ENCODE peak calls at places on chromosomes 1 and 21, in four cellular contexts. One of them, this sample, is unnamed.

GRCh38 chr1:172040466-172040865 is 199.2 kb downstream of the DNM3 start:
- DNase-seq in K562: no peak
- DNase-seq in GM12878: no peak
- DNase-seq in HepG2: no peak
- DNase-seq in this sample: no peak

GRCh38 chr1:30760596-30761311 is 3.2 kb upstream of the LAPTM5 start:
- DNase-seq in HepG2: no peak
- DNase-seq in GM12878: no peak
- DNase-seq in K562: no peak
- DNase-seq in this sample: no peak

GRCh38 chr1:91806777-91807700 is 78.9 kb downstream of the TGFBR3 start:
- DNase-seq in HepG2: peak; percentile 65
- DNase-seq in K562: no peak
- DNase-seq in GM12878: no peak
- DNase-seq in this sample: peak; percentile 57

GRCh38 chr21:41823166-41823565 is 56.0 kb downstream of the PRDM15 start:
- DNase-seq in HepG2: no peak
- DNase-seq in GM12878: no peak
- DNase-seq in K562: no peak
- DNase-seq in this sample: no peak

GRCh38 chr1:248852548-248852947 is 6.3 kb downstream of the ZNF692 start:
- DNase-seq in K562: no peak
- DNase-seq in GM12878: no peak
- DNase-seq in HepG2: no peak
- DNase-seq in this sample: no peak

GRCh38 chr21:38229260-38229877 is 27.4 kb upstream of the KCNJ15 start:
- DNase-seq in HepG2: no peak
- DNase-seq in K562: no peak
- DNase-seq in GM12878: no peak
- DNase-seq in this sample: no peak

GRCh38 chr1:89762431-89762800 is 58.4 kb upstream of the LRRC8D start:
- DNase-seq in GM12878: no peak
- DNase-seq in K562: no peak
- DNase-seq in HepG2: no peak
- DNase-seq in this sample: no peak

GRCh38 chr1:151825811-151826660 is 5.6 kb downstream of the RORC start:
- DNase-seq in HepG2: no peak
- DNase-seq in GM12878: no peak
- DNase-seq in K562: peak; percentile 50
- DNase-seq in this sample: no peak

GRCh38 chr21:46001821-46002681 is 20.5 kb downstream of the COL6A1 start:
- DNase-seq in GM12878: no peak
- DNase-seq in K562: no peak
- DNase-seq in HepG2: no peak
- DNase-seq in this sample: no peak

GRCh38 chr21:16608209-16608830 is 878.5 kb downstream of the USP25 start:
- DNase-seq in K562: no peak
- DNase-seq in HepG2: peak; percentile 1
- DNase-seq in GM12878: no peak
- DNase-seq in this sample: no peak

GRCh38 chr1:205032512-205032911 is 10.5 kb upstream of the CNTN2 start:
- DNase-seq in GM12878: no peak
- DNase-seq in K562: no peak
- DNase-seq in HepG2: no peak
- DNase-seq in this sample: no peak

GRCh38 chr1:80973101-80973500 is 827.6 kb upstream of the ADGRL2 start:
- DNase-seq in K562: no peak
- DNase-seq in GM12878: no peak
- DNase-seq in HepG2: no peak
- DNase-seq in this sample: no peak

GRCh38 chr1:160453443-160453842 is 53.1 kb downstream of the VANGL2 start:
- DNase-seq in K562: no peak
- DNase-seq in GM12878: peak; percentile 66
- DNase-seq in HepG2: no peak
- DNase-seq in this sample: no peak

GRCh38 chr1:26277261-26277661 is 2.6 kb upstream of the SH3BGRL3 start:
- DNase-seq in GM12878: no peak
- DNase-seq in HepG2: no peak
- DNase-seq in K562: no peak
- DNase-seq in this sample: no peak

GRCh38 chr1:2106681-2107405 is 56.6 kb downstream of the PRKCZ start:
- DNase-seq in GM12878: no peak
- DNase-seq in HepG2: no peak
- DNase-seq in K562: no peak
- DNase-seq in this sample: no peak

GRCh38 chr1:118999348-119000071 is 11.4 kb upstream of the TBX15 start:
- DNase-seq in HepG2: no peak
- DNase-seq in GM12878: no peak
- DNase-seq in K562: no peak
- DNase-seq in this sample: no peak

GRCh38 chr1:5915587-5916571 is 76.3 kb downstream of the NPHP4 start:
- DNase-seq in GM12878: peak; percentile 5
- DNase-seq in K562: peak; percentile 53
- DNase-seq in HepG2: peak; percentile 30
- DNase-seq in this sample: peak; percentile 42

GRCh38 chr1:205065666-205066065 is 18.6 kb downstream of the TMEM81 start:
- DNase-seq in HepG2: no peak
- DNase-seq in GM12878: no peak
- DNase-seq in K562: no peak
- DNase-seq in this sample: no peak

GRCh38 chr1:198937231-198938031 is 298.6 kb downstream of the PTPRC start:
- DNase-seq in HepG2: peak; percentile 70
- DNase-seq in GM12878: peak; percentile 91
- DNase-seq in K562: no peak
- DNase-seq in this sample: peak; percentile 78

GRCh38 chr1:5481889-5482288 is 510.3 kb downstream of the NPHP4 start:
- DNase-seq in HepG2: no peak
- DNase-seq in K562: peak; percentile 40
- DNase-seq in GM12878: no peak
- DNase-seq in this sample: peak; percentile 26

GRCh38 chr1:90474158-90474557 is 242.9 kb downstream of the BARHL2 start:
- DNase-seq in HepG2: no peak
- DNase-seq in GM12878: no peak
- DNase-seq in K562: no peak
- DNase-seq in this sample: no peak

GRCh38 chr1:234276389-234276788 is 96.9 kb upstream of the COA6 start:
- DNase-seq in HepG2: no peak
- DNase-seq in K562: no peak
- DNase-seq in GM12878: no peak
- DNase-seq in this sample: no peak

GRCh38 chr1:113141650-113142473 is 68.9 kb downstream of the LRIG2 start:
- DNase-seq in HepG2: no peak
- DNase-seq in GM12878: no peak
- DNase-seq in K562: peak; percentile 91
- DNase-seq in this sample: no peak

GRCh38 chr1:39105841-39106765 is 80.0 kb downstream of the NDUFS5 start:
- DNase-seq in HepG2: peak; percentile 69
- DNase-seq in K562: peak; percentile 71
- DNase-seq in GM12878: no peak
- DNase-seq in this sample: peak; percentile 30

GRCh38 chr1:180680558-180681144 is 48.8 kb downstream of the XPR1 start:
- DNase-seq in K562: no peak
- DNase-seq in GM12878: no peak
- DNase-seq in HepG2: no peak
- DNase-seq in this sample: no peak

GRCh38 chr1:17955302-17956285 is 152.0 kb upstream of the IGSF21 start:
- DNase-seq in GM12878: no peak
- DNase-seq in HepG2: no peak
- DNase-seq in K562: no peak
- DNase-seq in this sample: no peak

GRCh38 chr1:207918016-207918415 is 7.1 kb upstream of the CD34 start:
- DNase-seq in HepG2: no peak
- DNase-seq in K562: no peak
- DNase-seq in GM12878: no peak
- DNase-seq in this sample: no peak
- TF ChIP-seq FOXK2 in HepG2: no peak
- TF ChIP-seq FOXK2 in K562: no peak
- TF ChIP-seq FOXK2 in GM12878: no peak
- TF ChIP-seq FOXK2 in this sample: no peak

DNA sequence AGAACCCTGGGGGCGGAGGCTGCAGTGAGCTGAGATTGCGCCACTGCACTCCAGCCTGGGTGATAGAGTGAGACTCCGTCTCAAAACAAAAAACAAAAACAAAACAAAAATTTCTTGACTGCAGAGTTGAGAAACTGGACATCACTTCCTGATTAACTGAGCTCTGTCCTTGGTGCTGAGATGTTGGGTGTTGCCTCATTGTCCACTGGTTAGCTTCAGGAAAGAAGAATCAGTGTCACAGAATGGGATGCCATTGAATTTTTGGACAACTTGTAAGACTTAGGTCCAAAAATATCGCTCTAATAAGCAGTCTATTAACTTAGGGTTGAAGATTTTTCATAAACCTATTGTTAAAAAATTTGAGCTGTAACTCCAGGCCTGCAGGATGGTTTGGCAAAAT is 23.8 kb upstream of the KCNA10 start:
- DNase-seq in K562: no peak
- DNase-seq in HepG2: no peak
- DNase-seq in GM12878: no peak
- DNase-seq in this sample: peak; percentile 46
- TF ChIP-seq TARDBP in K562: no peak
- TF ChIP-seq TARDBP in HepG2: no peak
- TF ChIP-seq TARDBP in GM12878: no peak
- TF ChIP-seq TARDBP in this sample: no peak

GRCh38 chr1:24770891-24771290 is 25.6 kb downstream of the CLIC4 start:
- DNase-seq in HepG2: no peak
- DNase-seq in GM12878: no peak
- DNase-seq in K562: no peak
- DNase-seq in this sample: no peak
- TF ChIP-seq FOXK2 in HepG2: no peak
- TF ChIP-seq FOXK2 in GM12878: no peak
- TF ChIP-seq FOXK2 in K562: no peak
- TF ChIP-seq FOXK2 in this sample: no peak

DNA sequence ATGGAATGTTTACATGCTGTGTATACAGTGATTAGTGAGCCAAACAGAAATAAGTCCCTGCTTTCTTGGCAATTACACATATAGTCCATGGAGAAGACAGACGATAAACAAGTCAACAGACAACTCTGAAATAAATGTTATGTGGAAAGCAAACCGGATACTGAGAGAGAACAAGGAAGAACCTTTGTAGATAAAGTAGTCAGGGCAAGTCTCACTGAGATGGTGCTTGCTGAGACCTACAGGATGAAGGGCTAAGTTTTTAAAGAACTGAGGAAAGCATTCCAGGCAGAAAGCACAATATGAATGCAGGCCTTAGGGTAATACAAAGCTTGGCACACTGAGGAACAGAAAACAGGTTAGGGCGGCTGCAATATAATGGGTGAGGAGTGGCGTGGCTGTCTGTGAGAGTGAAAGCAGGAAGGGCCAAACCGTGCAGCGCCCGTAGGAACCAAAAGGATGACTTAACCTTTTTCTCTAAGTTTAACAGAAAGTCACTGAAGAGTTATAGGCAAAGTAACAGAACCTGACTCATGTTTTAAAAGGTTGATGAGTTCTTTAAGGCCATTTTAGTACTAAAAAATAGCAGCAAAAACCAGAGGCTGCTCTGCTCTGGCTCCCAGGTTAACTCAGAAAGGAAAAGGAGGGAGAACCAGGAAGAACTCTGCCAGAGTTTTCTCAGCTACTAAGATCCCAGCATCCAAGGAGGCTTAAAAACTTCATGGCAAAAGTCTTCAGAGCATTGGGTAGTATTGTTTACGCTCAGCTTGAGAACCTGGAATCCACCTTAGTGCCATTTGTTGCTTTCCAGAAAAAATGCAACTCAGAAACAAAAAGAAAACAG is 8.7 kb upstream of the TTF2 start:
- DNase-seq in K562: no peak
- DNase-seq in HepG2: no peak
- DNase-seq in GM12878: peak; percentile 34
- DNase-seq in this sample: no peak
- TF ChIP-seq TARDBP in K562: no peak
- TF ChIP-seq TARDBP in HepG2: no peak
- TF ChIP-seq TARDBP in GM12878: no peak
- TF ChIP-seq TARDBP in this sample: no peak